ENCODE peak calls at places on chromosomes 5 and 9, in eight cellular contexts. One of them, this sample, is unnamed.

GRCh38 chr5:28734396-28734795 is 1696.0 kb upstream of the CDH9 start:
- DNase-seq in AG04449: no peak
- DNase-seq in MM.1S: no peak
- DNase-seq in fibroblast of lung: no peak
- DNase-seq in suprapubic skin: no peak
- DNase-seq in astrocyte: no peak
- DNase-seq in AG09319: no peak
- DNase-seq in GM20000: no peak
- DNase-seq in this sample: no peak

GRCh38 chr9:76738402-76738801 is 25.8 kb upstream of the PCA3 start:
- DNase-seq in AG04449: no peak
- DNase-seq in MM.1S: no peak
- DNase-seq in fibroblast of lung: no peak
- DNase-seq in suprapubic skin: no peak
- DNase-seq in astrocyte: no peak
- DNase-seq in AG09319: no peak
- DNase-seq in GM20000: no peak
- DNase-seq in this sample: no peak

GRCh38 chr5:63877961-63878360 is 84.3 kb downstream of the HTR1A start:
- DNase-seq in AG04449: no peak
- DNase-seq in MM.1S: no peak
- DNase-seq in fibroblast of lung: no peak
- DNase-seq in suprapubic skin: no peak
- DNase-seq in astrocyte: no peak
- DNase-seq in AG09319: no peak
- DNase-seq in GM20000: no peak
- DNase-seq in this sample: no peak

GRCh38 chr5:149297340-149298023 is 25.8 kb downstream of the AFAP1L1 start:
- DNase-seq in AG04449: no peak
- DNase-seq in MM.1S: no peak
- DNase-seq in fibroblast of lung: no peak
- DNase-seq in suprapubic skin: no peak
- DNase-seq in astrocyte: no peak
- DNase-seq in AG09319: no peak
- DNase-seq in GM20000: no peak
- DNase-seq in this sample: no peak

GRCh38 chr9:92463989-92464388 is 18.3 kb downstream of the ASPN start:
- DNase-seq in AG04449: peak
- DNase-seq in MM.1S: no peak
- DNase-seq in fibroblast of lung: peak
- DNase-seq in suprapubic skin: no peak
- DNase-seq in astrocyte: peak
- DNase-seq in AG09319: peak
- DNase-seq in GM20000: no peak
- DNase-seq in this sample: no peak

GRCh38 chr5:105460721-105461120 is 1898.1 kb upstream of the NUDT12 start:
- DNase-seq in AG04449: no peak
- DNase-seq in MM.1S: no peak
- DNase-seq in fibroblast of lung: no peak
- DNase-seq in suprapubic skin: no peak
- DNase-seq in astrocyte: no peak
- DNase-seq in AG09319: no peak
- DNase-seq in GM20000: no peak
- DNase-seq in this sample: no peak

GRCh38 chr5:145543968-145544367 is 291.2 kb downstream of the PRELID2 start:
- DNase-seq in AG04449: no peak
- DNase-seq in MM.1S: no peak
- DNase-seq in fibroblast of lung: no peak
- DNase-seq in suprapubic skin: no peak
- DNase-seq in astrocyte: no peak
- DNase-seq in AG09319: no peak
- DNase-seq in GM20000: no peak
- DNase-seq in this sample: no peak

GRCh38 chr5:160042674-160043073 is 33.7 kb downstream of the TTC1 start:
- DNase-seq in AG04449: no peak
- DNase-seq in MM.1S: no peak
- DNase-seq in fibroblast of lung: no peak
- DNase-seq in suprapubic skin: no peak
- DNase-seq in astrocyte: no peak
- DNase-seq in AG09319: no peak
- DNase-seq in GM20000: no peak
- DNase-seq in this sample: no peak

GRCh38 chr5:39202594-39203290 is 16.6 kb downstream of the FYB1 start:
- DNase-seq in AG04449: no peak
- DNase-seq in MM.1S: no peak
- DNase-seq in fibroblast of lung: no peak
- DNase-seq in suprapubic skin: no peak
- DNase-seq in astrocyte: no peak
- DNase-seq in AG09319: no peak
- DNase-seq in GM20000: no peak
- DNase-seq in this sample: no peak

GRCh38 chr5:39201795-39202593 is 17.4 kb downstream of the FYB1 start:
- DNase-seq in AG04449: no peak
- DNase-seq in MM.1S: no peak
- DNase-seq in fibroblast of lung: no peak
- DNase-seq in suprapubic skin: no peak
- DNase-seq in astrocyte: no peak
- DNase-seq in AG09319: no peak
- DNase-seq in GM20000: no peak
- DNase-seq in this sample: no peak

GRCh38 chr5:39203291-39203922 is 16.0 kb downstream of the FYB1 start:
- DNase-seq in AG04449: no peak
- DNase-seq in MM.1S: no peak
- DNase-seq in fibroblast of lung: no peak
- DNase-seq in suprapubic skin: no peak
- DNase-seq in astrocyte: no peak
- DNase-seq in AG09319: no peak
- DNase-seq in GM20000: no peak
- DNase-seq in this sample: no peak

GRCh38 chr5:39205550-39205949 is 13.8 kb downstream of the FYB1 start:
- DNase-seq in AG04449: no peak
- DNase-seq in MM.1S: no peak
- DNase-seq in fibroblast of lung: no peak
- DNase-seq in suprapubic skin: no peak
- DNase-seq in astrocyte: no peak
- DNase-seq in AG09319: no peak
- DNase-seq in GM20000: no peak
- DNase-seq in this sample: no peak

GRCh38 chr5:39203951-39204350 is 15.4 kb downstream of the FYB1 start:
- DNase-seq in AG04449: no peak
- DNase-seq in MM.1S: no peak
- DNase-seq in fibroblast of lung: no peak
- DNase-seq in suprapubic skin: no peak
- DNase-seq in astrocyte: no peak
- DNase-seq in AG09319: no peak
- DNase-seq in GM20000: no peak
- DNase-seq in this sample: no peak
- TF ChIP-seq CTCF in AG04449: no peak
- TF ChIP-seq CTCF in MM.1S: no peak
- TF ChIP-seq CTCF in fibroblast of lung: no peak
- TF ChIP-seq CTCF in suprapubic skin: no peak
- TF ChIP-seq CTCF in astrocyte: no peak
- TF ChIP-seq CTCF in AG09319: no peak
- TF ChIP-seq CTCF in GM20000: no peak
- TF ChIP-seq CTCF in this sample: no peak

DNA sequence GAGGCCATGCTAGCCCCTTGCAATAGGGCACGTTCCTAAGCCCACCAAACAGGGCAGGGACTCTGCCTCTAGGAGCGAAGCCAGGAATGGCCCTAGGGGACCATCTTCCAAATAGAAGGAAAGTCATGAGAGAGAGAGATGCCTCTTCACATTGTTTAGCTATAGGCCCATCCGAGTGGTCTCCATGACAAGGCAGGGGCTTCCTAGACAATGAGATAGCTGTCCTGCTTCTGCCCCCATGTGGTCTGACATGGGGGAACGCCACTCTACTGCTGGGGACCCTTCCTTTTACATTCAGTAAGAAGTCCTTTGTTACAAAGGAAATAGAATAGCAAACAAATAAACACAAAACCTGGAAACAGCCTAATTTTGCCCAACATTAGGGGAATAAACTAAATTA is 17.9 kb upstream of the KIF4B start:
- DNase-seq in AG04449: no peak
- DNase-seq in MM.1S: no peak
- DNase-seq in fibroblast of lung: no peak
- DNase-seq in suprapubic skin: no peak
- DNase-seq in astrocyte: no peak
- DNase-seq in AG09319: no peak
- DNase-seq in GM20000: no peak
- DNase-seq in this sample: no peak
- TF ChIP-seq CTCF in AG04449: no peak
- TF ChIP-seq CTCF in MM.1S: no peak
- TF ChIP-seq CTCF in fibroblast of lung: no peak
- TF ChIP-seq CTCF in suprapubic skin: no peak
- TF ChIP-seq CTCF in astrocyte: no peak
- TF ChIP-seq CTCF in AG09319: no peak
- TF ChIP-seq CTCF in GM20000: no peak
- TF ChIP-seq CTCF in this sample: no peak

DNA sequence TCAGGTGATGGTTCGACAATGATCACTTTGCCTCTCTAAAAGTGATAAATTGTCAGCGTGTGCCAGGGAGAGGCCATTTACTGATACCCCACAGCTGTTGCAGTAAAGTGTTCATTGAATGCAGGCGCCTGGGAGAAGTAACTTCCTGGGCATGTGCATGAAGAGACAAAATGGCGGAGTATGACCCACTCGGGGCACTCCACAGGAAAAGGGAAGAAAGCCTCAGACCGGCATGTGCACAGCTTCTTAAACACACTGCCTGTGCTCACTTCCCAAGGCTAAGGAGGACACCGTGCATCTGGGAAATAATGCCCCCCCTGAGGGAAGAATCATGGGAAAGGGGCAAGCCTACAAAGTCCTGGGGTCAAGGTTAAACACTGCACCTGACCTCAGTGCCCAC is 329.5 kb downstream of the ICE1 start:
- DNase-seq in AG04449: no peak
- DNase-seq in MM.1S: no peak
- DNase-seq in fibroblast of lung: no peak
- DNase-seq in suprapubic skin: no peak
- DNase-seq in astrocyte: no peak
- DNase-seq in AG09319: no peak
- DNase-seq in GM20000: no peak
- DNase-seq in this sample: no peak
- TF ChIP-seq CTCF in AG04449: no peak
- TF ChIP-seq CTCF in MM.1S: no peak
- TF ChIP-seq CTCF in fibroblast of lung: no peak
- TF ChIP-seq CTCF in suprapubic skin: no peak
- TF ChIP-seq CTCF in astrocyte: no peak
- TF ChIP-seq CTCF in AG09319: no peak
- TF ChIP-seq CTCF in GM20000: no peak
- TF ChIP-seq CTCF in this sample: no peak

DNA sequence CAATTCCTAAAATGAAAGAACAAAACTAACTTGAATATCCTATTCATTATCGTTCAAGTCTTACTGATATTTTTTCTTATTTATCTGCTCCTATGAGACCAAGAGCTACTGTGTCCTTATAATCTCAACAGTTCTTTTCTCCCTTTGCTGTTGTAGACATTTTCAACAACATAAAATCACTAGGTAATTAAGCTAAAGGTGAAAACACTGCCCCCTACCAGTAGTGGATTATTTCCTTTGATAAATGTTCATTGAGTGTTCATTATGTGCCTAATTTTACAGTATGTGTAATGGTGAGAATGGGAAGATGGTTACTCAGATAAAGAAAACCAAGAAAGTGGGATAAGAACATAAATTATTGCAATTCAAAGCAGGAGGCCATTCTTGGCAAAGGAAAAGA is 41.4 kb upstream of the PAPPA start:
- DNase-seq in AG04449: no peak
- DNase-seq in MM.1S: no peak
- DNase-seq in fibroblast of lung: peak
- DNase-seq in suprapubic skin: no peak
- DNase-seq in astrocyte: no peak
- DNase-seq in AG09319: no peak
- DNase-seq in GM20000: no peak
- DNase-seq in this sample: no peak
- TF ChIP-seq CTCF in AG04449: peak
- TF ChIP-seq CTCF in MM.1S: peak
- TF ChIP-seq CTCF in fibroblast of lung: no peak
- TF ChIP-seq CTCF in suprapubic skin: no peak
- TF ChIP-seq CTCF in astrocyte: no peak
- TF ChIP-seq CTCF in AG09319: peak
- TF ChIP-seq CTCF in GM20000: no peak
- TF ChIP-seq CTCF in this sample: no peak

DNA sequence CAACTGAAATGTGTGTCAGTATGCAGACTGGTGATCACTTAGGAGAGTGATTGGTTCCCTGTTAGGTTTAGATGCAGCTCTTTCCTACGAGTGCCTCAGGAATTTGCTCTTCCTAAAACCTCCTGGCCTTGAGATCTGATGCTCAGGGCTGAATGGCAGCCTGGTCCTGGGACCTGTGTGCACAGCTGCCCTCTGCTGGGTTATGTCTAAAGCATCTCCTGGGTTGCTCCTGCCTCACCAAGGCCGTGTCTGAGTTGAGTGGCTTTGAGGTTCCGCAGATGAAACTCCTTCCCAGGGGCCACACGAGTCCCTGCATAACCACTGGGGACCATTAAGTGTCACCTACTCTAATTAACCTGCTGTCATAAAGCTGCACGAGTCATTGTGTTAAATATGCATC is 59.5 kb downstream of the MVB12B start:
- DNase-seq in AG04449: no peak
- DNase-seq in MM.1S: no peak
- DNase-seq in fibroblast of lung: no peak
- DNase-seq in suprapubic skin: no peak
- DNase-seq in astrocyte: no peak
- DNase-seq in AG09319: no peak
- DNase-seq in GM20000: no peak
- DNase-seq in this sample: no peak
- TF ChIP-seq CTCF in AG04449: peak
- TF ChIP-seq CTCF in MM.1S: peak
- TF ChIP-seq CTCF in fibroblast of lung: no peak
- TF ChIP-seq CTCF in suprapubic skin: no peak
- TF ChIP-seq CTCF in astrocyte: peak
- TF ChIP-seq CTCF in AG09319: peak
- TF ChIP-seq CTCF in GM20000: peak
- TF ChIP-seq CTCF in this sample: no peak